ENCODE peak calls at places on chromosomes 6 and 20, in seven cellular contexts. E is heart left ventricle; Q is prostate gland; S is fibroblast of lung; R is effector memory CD4-positive, alpha-beta T cell; C is left lung; F is upper lobe of left lung. G is an unnamed sample.

GRCh38 chr6:168147205-168147738 is 68.3 kb upstream of the FRMD1 start:
- DNase-seq in E (no peak), Q (no peak), S (no peak), R (no peak), C (no peak), F (no peak), G (no peak)

GRCh38 chr6:28978959-28979561 is 26.1 kb downstream of the ZNF311 start:
- DNase-seq in E (no peak), Q (no peak), S (no peak), R (no peak), C (no peak), F (no peak), G (no peak)

GRCh38 chr20:48983423-48984400 is 62.2 kb downstream of the ARFGEF2 start:
- DNase-seq in E (peak; percentile 27), Q (no peak), S (peak; percentile 95), R (no peak), C (no peak), F (no peak), G (no peak)

GRCh38 chr6:44401138-44401537 is 13.6 kb downstream of the CDC5L start:
- DNase-seq in E (no peak), Q (no peak), S (peak; percentile 8), R (no peak), C (no peak), F (no peak), G (no peak)

GRCh38 chr6:1285589-1286340 is 26.1 kb upstream of the FOXQ1 start:
- DNase-seq in E (peak; percentile 30), Q (no peak), S (peak; percentile 82), R (no peak), C (no peak), F (no peak), G (no peak)

GRCh38 chr6:139597781-139598368 is 223.4 kb upstream of the CITED2 start:
- DNase-seq in E (peak; percentile 72), Q (peak; percentile 32), S (peak; percentile 99), R (no peak), C (peak; percentile 65), F (peak; percentile 54), G (peak; percentile 94)

GRCh38 chr6:121652726-121653623 is 217.5 kb downstream of the GJA1 start:
- DNase-seq in E (no peak), Q (peak; percentile 21), S (peak; percentile 81), R (no peak), C (no peak), F (no peak), G (no peak)

GRCh38 chr20:58774214-58774613 is 76.5 kb downstream of the GNAS-AS1 start:
- DNase-seq in E (no peak), Q (no peak), S (no peak), R (no peak), C (peak; percentile 1), F (no peak), G (no peak)

GRCh38 chr6:159899994-159900745 is 9.4 kb downstream of the MAS1 start:
- DNase-seq in E (no peak), Q (no peak), S (peak; percentile 87), R (no peak), C (no peak), F (no peak), G (no peak)

GRCh38 chr6:46113370-46113769 is 16.4 kb upstream of the ENPP4 start:
- DNase-seq in E (no peak), Q (no peak), S (no peak), R (no peak), C (peak; percentile 46), F (peak; percentile 49), G (no peak)

GRCh38 chr6:163200299-163201093 is 214.0 kb upstream of the QKI start:
- DNase-seq in E (no peak), Q (no peak), S (no peak), R (no peak), C (no peak), F (no peak), G (no peak)

GRCh38 chr6:22149501-22150490 is 147.0 kb downstream of the PRL start:
- DNase-seq in E (peak; percentile 32), Q (no peak), S (peak; percentile 66), R (no peak), C (no peak), F (no peak), G (no peak)

GRCh38 chr20:51910202-51911050 is 108.1 kb upstream of the SALL4 start:
- DNase-seq in E (no peak), Q (peak; percentile 78), S (peak; percentile 75), R (no peak), C (no peak), F (peak; percentile 24), G (no peak)

GRCh38 chr6:24489881-24490280 is 503 bp upstream of the GPLD1 start:
- DNase-seq in E (no peak), Q (peak; percentile 38), S (peak; percentile 49), R (no peak), C (no peak), F (peak; percentile 69), G (no peak)

GRCh38 chr6:135176464-135176863 is 4.6 kb upstream of the MYB start:
- DNase-seq in E (no peak), Q (no peak), S (no peak), R (no peak), C (no peak), F (no peak), G (no peak)

GRCh38 chr6:139490482-139490881 is 116.0 kb upstream of the CITED2 start:
- DNase-seq in E (no peak), Q (no peak), S (no peak), R (peak; percentile 32), C (no peak), F (peak; percentile 41), G (no peak)

GRCh38 chr20:62197801-62198200 is 15.0 kb downstream of the MTG2 start:
- DNase-seq in E (peak; percentile 12), Q (no peak), S (no peak), R (no peak), C (no peak), F (no peak), G (no peak)

GRCh38 chr20:23164176-23164601 is 78.1 kb upstream of the CD93 start:
- DNase-seq in E (peak; percentile 57), Q (no peak), S (no peak), R (no peak), C (no peak), F (no peak), G (peak; percentile 71)

GRCh38 chr20:577167-577791 is 32.8 kb downstream of the TCF15 start:
- DNase-seq in E (no peak), Q (no peak), S (no peak), R (no peak), C (no peak), F (no peak), G (no peak)

GRCh38 chr6:42112351-42112750 is 30.1 kb downstream of the C6orf132 start:
- DNase-seq in E (no peak), Q (no peak), S (no peak), R (no peak), C (no peak), F (no peak), G (no peak)

GRCh38 chr6:159008656-159009288 is 8.8 kb upstream of the RSPH3 start:
- DNase-seq in E (no peak), Q (no peak), S (peak; percentile 16), R (no peak), C (no peak), F (no peak), G (no peak)

GRCh38 chr20:63141531-63141930 is 74.4 kb downstream of the YTHDF1 start:
- DNase-seq in E (peak; percentile 9), Q (no peak), S (no peak), R (no peak), C (no peak), F (no peak), G (no peak)

GRCh38 chr6:26158581-26159416 is 71.6 kb downstream of the HFE start:
- DNase-seq in E (peak; percentile 72), Q (peak; percentile 88), S (peak; percentile 51), R (peak; percentile 57), C (peak; percentile 77), F (peak; percentile 83), G (peak; percentile 83)

GRCh38 chr20:62627901-62628612 is 14.2 kb upstream of the SLCO4A1 start:
- DNase-seq in E (no peak), Q (no peak), S (peak; percentile 59), R (no peak), C (no peak), F (no peak), G (no peak)

DNA sequence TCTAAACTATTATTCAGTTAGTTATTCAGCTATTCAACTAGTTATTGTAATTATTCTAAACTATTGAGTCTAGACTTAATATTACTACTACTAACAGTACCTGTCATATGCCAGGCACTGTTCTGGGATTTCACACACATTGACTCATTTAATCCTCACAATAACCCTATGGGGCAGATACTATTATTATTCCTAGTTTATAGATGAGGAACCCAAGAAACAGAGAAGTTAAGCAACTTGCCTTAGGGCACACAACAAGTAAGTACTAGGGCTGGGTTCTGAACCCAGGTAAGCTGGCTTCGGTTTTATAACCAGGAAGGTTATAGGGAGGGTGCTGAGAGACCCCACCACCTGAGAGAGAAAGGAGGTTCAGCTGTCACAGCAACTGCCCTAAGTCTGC is 7.8 kb downstream of the TEAD3 start:
- DNase-seq in E (no peak), Q (no peak), S (no peak), R (no peak), C (no peak), F (no peak), G (no peak)
- H3K4me1 ChIP-seq in E (peaks cover 48% of the 10 kb centered on the region), Q (peaks cover 60% of the 10 kb centered on the region), S (peaks cover 61% of the 10 kb centered on the region), R (no peaks in the 10 kb centered on the region), C (peaks cover 81% of the 10 kb centered on the region), F (peaks cover 78% of the 10 kb centered on the region), G (peaks cover 40% of the 10 kb centered on the region)

DNA sequence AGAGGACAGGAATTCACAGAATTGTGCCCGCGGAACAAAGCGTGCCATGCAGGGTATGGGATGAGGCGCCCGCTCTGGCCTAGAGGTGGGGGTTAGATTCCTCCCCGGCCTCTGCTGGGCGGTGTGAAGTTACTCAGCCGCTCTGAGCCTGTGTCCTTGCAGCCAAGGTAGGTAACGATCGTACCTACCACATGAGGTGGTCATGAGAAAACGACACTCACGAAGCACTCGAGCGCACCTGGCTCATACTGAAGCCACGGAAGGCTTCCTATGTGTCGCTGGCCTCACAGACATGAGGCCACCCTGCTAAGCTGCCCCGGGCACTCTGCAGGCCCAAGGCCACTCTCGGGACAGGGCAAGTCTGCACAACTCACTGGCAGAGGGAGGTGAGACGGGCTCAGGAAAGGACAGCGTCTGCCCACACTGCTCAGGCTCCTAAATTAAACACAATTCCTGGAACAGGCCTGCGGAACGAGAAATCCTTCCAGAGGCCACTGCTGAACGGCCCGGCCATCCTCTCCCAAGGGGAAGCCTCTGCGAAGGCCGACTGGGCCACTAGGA is 70.8 kb downstream of the PSMG4 start:
- DNase-seq in E (no peak), Q (no peak), S (no peak), R (no peak), C (no peak), F (no peak), G (no peak)
- H3K27ac ChIP-seq in E (peak overlapping the region; percentile 72), Q (peak overlapping the region; percentile 61), S (no peak overlapping the region), R (no peak overlapping the region), C (no peak overlapping the region), F (no peak overlapping the region), G (no peak overlapping the region)

DNA sequence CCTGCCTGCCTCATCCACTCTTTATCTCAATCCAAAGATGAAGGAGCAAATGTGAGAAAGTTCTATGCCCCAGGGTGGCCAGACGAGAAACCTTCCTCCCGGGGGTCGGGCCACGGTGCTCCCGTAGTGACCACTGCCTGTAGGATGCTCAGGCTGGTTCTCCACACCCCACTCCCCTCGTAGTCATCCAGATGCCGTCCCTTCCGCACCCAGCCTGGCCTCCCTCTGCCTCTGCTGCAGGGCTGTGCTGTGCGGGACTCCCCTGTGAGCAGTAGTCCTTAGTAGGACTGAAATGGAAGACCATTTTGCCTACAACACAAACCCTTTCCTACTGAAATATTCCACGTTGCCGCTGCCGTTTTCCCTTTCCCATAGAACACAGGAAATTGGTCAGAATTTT is 2.0 kb downstream of the TMC2 start:
- DNase-seq in E (no peak), Q (no peak), S (no peak), R (no peak), C (no peak), F (no peak), G (no peak)
- H3K27me3 ChIP-seq in E (peaks cover 4% of the 10 kb centered on the region), Q (no peaks in the 10 kb centered on the region), S (peaks cover 18% of the 10 kb centered on the region), R (no peaks in the 10 kb centered on the region), C (no peaks in the 10 kb centered on the region), F (no peaks in the 10 kb centered on the region), G (no peaks in the 10 kb centered on the region)

GRCh38 chr20:35734374-35734773 is 7.7 kb downstream of the RBM39 start:
- DNase-seq in E (no peak), Q (no peak), S (no peak), R (no peak), C (no peak), F (no peak), G (no peak)
- H3K4me1 ChIP-seq in E (peaks cover 63% of the 10 kb centered on the region), Q (peaks cover 4% of the 10 kb centered on the region), S (peaks cover 4% of the 10 kb centered on the region), R (peaks cover 46% of the 10 kb centered on the region), C (peaks cover 98% of the 10 kb centered on the region), F (peaks cover 99% of the 10 kb centered on the region), G (peaks cover 70% of the 10 kb centered on the region)